ENCODE peak calls at places on chromosomes 2 and 18, in seven cellular contexts. One of them, this sample, is unnamed.

GRCh38 chr18:74419761-74420160 is 37.3 kb downstream of the DIPK1C start:
- DNase-seq in head of caudate nucleus: no peak
- DNase-seq in WTC11: no peak
- DNase-seq in right atrium auricular region: no peak
- DNase-seq in GM12878: no peak
- DNase-seq in adipocyte: no peak
- DNase-seq in amniotic stem cell: no peak
- DNase-seq in this sample: no peak

GRCh38 chr2:175461839-175462238 is 280.3 kb upstream of the ATP5MC3 start:
- DNase-seq in head of caudate nucleus: no peak
- DNase-seq in WTC11: no peak
- DNase-seq in right atrium auricular region: no peak
- DNase-seq in GM12878: no peak
- DNase-seq in adipocyte: no peak
- DNase-seq in amniotic stem cell: no peak
- DNase-seq in this sample: no peak

GRCh38 chr2:190534310-190535118 is at the start of gene NEMP2:
- DNase-seq in head of caudate nucleus: peak; percentile 75
- DNase-seq in WTC11: peak; percentile 83
- DNase-seq in right atrium auricular region: peak; percentile 77
- DNase-seq in GM12878: no peak
- DNase-seq in adipocyte: peak; percentile 82
- DNase-seq in amniotic stem cell: no peak
- DNase-seq in this sample: peak; percentile 67

GRCh38 chr2:27566628-27567027 is 16.2 kb upstream of the ZNF512 start:
- DNase-seq in head of caudate nucleus: no peak
- DNase-seq in WTC11: no peak
- DNase-seq in right atrium auricular region: no peak
- DNase-seq in GM12878: no peak
- DNase-seq in adipocyte: no peak
- DNase-seq in amniotic stem cell: no peak
- DNase-seq in this sample: no peak

GRCh38 chr2:159124441-159124911 is 156.0 kb downstream of the TANC1 start:
- DNase-seq in head of caudate nucleus: no peak
- DNase-seq in WTC11: no peak
- DNase-seq in right atrium auricular region: no peak
- DNase-seq in GM12878: no peak
- DNase-seq in adipocyte: peak; percentile 89
- DNase-seq in amniotic stem cell: peak; percentile 66
- DNase-seq in this sample: peak; percentile 96

GRCh38 chr2:141824790-141825189 is 306.0 kb downstream of the LRP1B start:
- DNase-seq in head of caudate nucleus: no peak
- DNase-seq in WTC11: no peak
- DNase-seq in right atrium auricular region: no peak
- DNase-seq in GM12878: no peak
- DNase-seq in adipocyte: no peak
- DNase-seq in amniotic stem cell: no peak
- DNase-seq in this sample: no peak

GRCh38 chr2:30359644-30360167 is 87.3 kb upstream of the LCLAT1 start:
- DNase-seq in head of caudate nucleus: no peak
- DNase-seq in WTC11: no peak
- DNase-seq in right atrium auricular region: peak; percentile 77
- DNase-seq in GM12878: no peak
- DNase-seq in adipocyte: no peak
- DNase-seq in amniotic stem cell: no peak
- DNase-seq in this sample: peak; percentile 51

GRCh38 chr18:79068299-79068945 is 772 bp upstream of the ATP9B start:
- DNase-seq in head of caudate nucleus: no peak
- DNase-seq in WTC11: peak; percentile 32
- DNase-seq in right atrium auricular region: no peak
- DNase-seq in GM12878: peak; percentile 11
- DNase-seq in adipocyte: peak; percentile 24
- DNase-seq in amniotic stem cell: no peak
- DNase-seq in this sample: peak; percentile 22

GRCh38 chr2:62215306-62216064 is 19.6 kb downstream of the B3GNT2 start:
- DNase-seq in head of caudate nucleus: no peak
- DNase-seq in WTC11: no peak
- DNase-seq in right atrium auricular region: no peak
- DNase-seq in GM12878: no peak
- DNase-seq in adipocyte: no peak
- DNase-seq in amniotic stem cell: no peak
- DNase-seq in this sample: no peak

GRCh38 chr2:31312898-31313297 is 78.9 kb downstream of the EHD3 start:
- DNase-seq in head of caudate nucleus: no peak
- DNase-seq in WTC11: no peak
- DNase-seq in right atrium auricular region: no peak
- DNase-seq in GM12878: no peak
- DNase-seq in adipocyte: peak; percentile 32
- DNase-seq in amniotic stem cell: peak; percentile 21
- DNase-seq in this sample: no peak

GRCh38 chr2:128446049-128446811 is 127.6 kb upstream of the HS6ST1 start:
- DNase-seq in head of caudate nucleus: no peak
- DNase-seq in WTC11: no peak
- DNase-seq in right atrium auricular region: peak; percentile 57
- DNase-seq in GM12878: no peak
- DNase-seq in adipocyte: no peak
- DNase-seq in amniotic stem cell: no peak
- DNase-seq in this sample: no peak

GRCh38 chr2:237733677-237734300 is 64.8 kb upstream of the RBM44 start:
- DNase-seq in head of caudate nucleus: no peak
- DNase-seq in WTC11: peak; percentile 25
- DNase-seq in right atrium auricular region: no peak
- DNase-seq in GM12878: no peak
- DNase-seq in adipocyte: no peak
- DNase-seq in amniotic stem cell: no peak
- DNase-seq in this sample: peak; percentile 98

GRCh38 chr2:11787991-11788390 is 41.6 kb downstream of the LPIN1 start:
- DNase-seq in head of caudate nucleus: no peak
- DNase-seq in WTC11: no peak
- DNase-seq in right atrium auricular region: no peak
- DNase-seq in GM12878: no peak
- DNase-seq in adipocyte: no peak
- DNase-seq in amniotic stem cell: no peak
- DNase-seq in this sample: no peak

GRCh38 chr2:164073053-164073757 is 337.4 kb upstream of the FIGN start:
- DNase-seq in head of caudate nucleus: no peak
- DNase-seq in WTC11: no peak
- DNase-seq in right atrium auricular region: no peak
- DNase-seq in GM12878: no peak
- DNase-seq in adipocyte: peak; percentile 43
- DNase-seq in amniotic stem cell: no peak
- DNase-seq in this sample: no peak

GRCh38 chr2:226118471-226119429 is 680.9 kb downstream of the IRS1 start:
- DNase-seq in head of caudate nucleus: peak; percentile 8
- DNase-seq in WTC11: no peak
- DNase-seq in right atrium auricular region: no peak
- DNase-seq in GM12878: no peak
- DNase-seq in adipocyte: peak; percentile 97
- DNase-seq in amniotic stem cell: peak; percentile 35
- DNase-seq in this sample: peak; percentile 41